ENCODE peak calls at places on chromosomes 16 and 17, in ten cellular contexts. C is aorta; Z is CD8-positive, alpha-beta memory T cell; M is HFF-Myc; D is endodermal cell; B is prostate gland; V is nephron progenitor cell; J is activated T-cell treated with anti-CD3 and anti-CD28 coated beads, Interleukin-2, amount 50 U/mL, for 4 hours; U is PC-9; F is DMS79. O is an unnamed sample.

GRCh38 chr17:45346255-45347015 is 29.6 kb upstream of the MAP3K14 start:
- DNase-seq in D (no peak), J (no peak), C (no peak), V (no peak), Z (no peak), M (no peak), F (no peak), U (no peak), B (no peak), O (no peak)

GRCh38 chr17:37742762-37743611 is 1.9 kb downstream of the HNF1B start:
- DNase-seq in V (peak), U (peak), C (no peak), B (peak), F (no peak), Z (peak), D (peak), J (no peak), M (no peak), O (no peak)

GRCh38 chr16:70644763-70645597 is 1.4 kb upstream of the IL34 start:
- DNase-seq in F (no peak), U (no peak), J (no peak), B (no peak), V (no peak), D (peak), Z (no peak), C (no peak), M (no peak), O (no peak)

GRCh38 chr17:72077326-72077960 is 43.4 kb upstream of the SOX9 start:
- DNase-seq in B (no peak), J (no peak), M (no peak), C (no peak), D (peak), U (no peak), V (no peak), Z (no peak), F (no peak), O (no peak)

GRCh38 chr16:1046271-1046955 is 26.1 kb upstream of the SSTR5 start:
- DNase-seq in J (no peak), M (no peak), C (no peak), F (no peak), U (no peak), V (no peak), D (no peak), Z (no peak), B (no peak), O (no peak)

GRCh38 chr16:3963203-3963602 is 82.7 kb upstream of the CREBBP start:
- DNase-seq in C (no peak), M (no peak), F (no peak), Z (peak), B (no peak), V (no peak), D (peak), J (no peak), U (no peak), O (no peak)

GRCh38 chr17:42277342-42277712 is 1.1 kb upstream of the STAT5B start:
- DNase-seq in B (no peak), J (no peak), F (no peak), V (no peak), M (no peak), Z (no peak), D (no peak), U (no peak), C (no peak), O (no peak)

GRCh38 chr16:68798398-68798797 is 44.9 kb upstream of the TANGO6 start:
- DNase-seq in J (no peak), V (no peak), U (peak), F (no peak), M (no peak), B (peak), C (no peak), Z (no peak), D (no peak), O (no peak)

GRCh38 chr16:69438465-69438864 is 14.0 kb downstream of the CYB5B start:
- DNase-seq in M (no peak), J (no peak), B (no peak), Z (no peak), C (no peak), D (no peak), U (no peak), F (no peak), V (no peak), O (no peak)

GRCh38 chr17:70945386-70945785 is 776.1 kb downstream of the KCNJ2 start:
- DNase-seq in M (no peak), J (no peak), V (no peak), C (no peak), B (no peak), Z (no peak), U (no peak), D (peak), F (no peak), O (no peak)

GRCh38 chr16:53949716-53950410 is 245.9 kb downstream of the FTO start:
- DNase-seq in F (peak), B (no peak), Z (no peak), C (no peak), D (no peak), V (no peak), M (no peak), J (no peak), U (no peak), O (no peak)

GRCh38 chr16:84086996-84087395 is 29.7 kb downstream of the MBTPS1 start:
- DNase-seq in J (no peak), V (no peak), C (no peak), M (no peak), B (no peak), U (no peak), D (no peak), F (no peak), Z (no peak), O (no peak)

GRCh38 chr17:10127819-10128375 is 70.5 kb downstream of the GAS7 start:
- DNase-seq in V (peak), U (no peak), C (peak), J (no peak), D (peak), F (no peak), Z (no peak), B (no peak), M (peak), O (peak)

GRCh38 chr16:67177743-67178699 is 5.7 kb downstream of the MATCAP1 start:
- DNase-seq in D (peak), M (no peak), J (peak), B (peak), F (peak), Z (peak), C (peak), V (peak), U (peak), O (no peak)

GRCh38 chr17:53470626-53471025 is 352.1 kb upstream of the KIF2B start:
- DNase-seq in U (no peak), V (no peak), M (no peak), B (no peak), C (no peak), D (no peak), Z (no peak), F (no peak), J (no peak), O (no peak)

GRCh38 chr17:15377200-15377599 is 35.8 kb upstream of the TEKT3 start:
- DNase-seq in J (no peak), V (no peak), C (no peak), B (no peak), U (no peak), M (peak), D (peak), Z (no peak), F (no peak), O (no peak)

GRCh38 chr17:40903129-40903847 is 18.2 kb upstream of the KRT20 start:
- DNase-seq in F (no peak), U (no peak), Z (no peak), V (no peak), D (no peak), J (no peak), C (no peak), M (peak), B (peak), O (no peak)

GRCh38 chr17:21298056-21298982 is 13.8 kb downstream of the MAP2K3 start:
- DNase-seq in D (no peak), M (no peak), F (no peak), C (no peak), J (no peak), B (no peak), U (no peak), Z (no peak), V (no peak), O (no peak)

GRCh38 chr17:50521517-50521916 is 11.0 kb upstream of the EPN3 start:
- DNase-seq in B (no peak), D (no peak), F (no peak), M (no peak), J (no peak), C (no peak), V (no peak), U (no peak), Z (no peak), O (no peak)

GRCh38 chr17:78173025-78173715 is 4.8 kb downstream of the SYNGR2 start:
- DNase-seq in U (no peak), C (no peak), M (no peak), V (no peak), B (no peak), F (no peak), D (no peak), J (no peak), Z (peak), O (no peak)

GRCh38 chr16:50640391-50640790 is 40.7 kb downstream of the SNX20 start:
- DNase-seq in V (no peak), D (no peak), C (no peak), Z (no peak), U (no peak), J (no peak), B (no peak), F (no peak), M (no peak), O (no peak)

GRCh38 chr17:68207651-68208253 is 40.1 kb upstream of the AMZ2 start:
- DNase-seq in F (no peak), D (no peak), C (no peak), J (no peak), M (no peak), U (no peak), Z (no peak), B (peak), V (no peak), O (no peak)

GRCh38 chr16:57564571-57565270 is 22.3 kb downstream of the ADGRG5 start:
- DNase-seq in V (no peak), Z (no peak), B (no peak), U (no peak), F (no peak), C (no peak), M (no peak), D (no peak), J (no peak), O (no peak)

GRCh38 chr16:90019543-90020259 is 445 bp upstream of the DBNDD1 start:
- DNase-seq in C (no peak), Z (peak), J (peak), V (peak), D (peak), M (no peak), B (no peak), U (peak), F (no peak), O (peak)

GRCh38 chr16:31333686-31334649 is 21.0 kb upstream of the ITGAX start:
- DNase-seq in J (no peak), B (no peak), U (peak), F (no peak), M (no peak), C (no peak), Z (peak), D (peak), V (no peak), O (no peak)

GRCh38 chr17:79942591-79943353 is 92.9 kb downstream of the TBC1D16 start:
- DNase-seq in Z (peak), M (no peak), C (peak), J (peak), U (no peak), V (peak), D (peak), B (no peak), F (no peak), O (no peak)

GRCh38 chr17:34306466-34306865 is 12.8 kb upstream of the CCL8 start:
- DNase-seq in J (no peak), F (no peak), Z (no peak), B (no peak), M (peak), C (no peak), D (peak), V (no peak), U (no peak), O (no peak)

GRCh38 chr17:77708936-77709335 is 249.6 kb upstream of the TNRC6C start:
- DNase-seq in F (no peak), D (peak), C (no peak), B (no peak), J (no peak), V (no peak), U (no peak), M (no peak), Z (no peak), O (no peak)